ENCODE peak calls at places on chromosomes 1 and 21, in seven cellular contexts. One of them, this sample, is unnamed.

GRCh38 chr1:183812686-183813569 is 8.0 kb downstream of the RGL1 start:
- DNase-seq in HEK293T: no peak
- DNase-seq in NCI-H774: no peak
- DNase-seq in GM20000: no peak
- DNase-seq in T-cell: no peak
- DNase-seq in central memory CD4-positive, alpha-beta T cell: no peak
- DNase-seq in Kasumi-1: no peak
- DNase-seq in this sample: no peak

GRCh38 chr1:192350351-192350750 is 33.6 kb downstream of the RGS21 start:
- DNase-seq in HEK293T: no peak
- DNase-seq in NCI-H774: no peak
- DNase-seq in GM20000: no peak
- DNase-seq in T-cell: no peak
- DNase-seq in central memory CD4-positive, alpha-beta T cell: no peak
- DNase-seq in Kasumi-1: no peak
- DNase-seq in this sample: no peak

GRCh38 chr1:100353988-100354387 is 1.7 kb downstream of the CDC14A start:
- DNase-seq in HEK293T: peak
- DNase-seq in NCI-H774: no peak
- DNase-seq in GM20000: no peak
- DNase-seq in T-cell: no peak
- DNase-seq in central memory CD4-positive, alpha-beta T cell: no peak
- DNase-seq in Kasumi-1: no peak
- DNase-seq in this sample: no peak

GRCh38 chr1:18481190-18481920 is 625 bp downstream of the KLHDC7A start:
- DNase-seq in HEK293T: no peak
- DNase-seq in NCI-H774: no peak
- DNase-seq in GM20000: no peak
- DNase-seq in T-cell: no peak
- DNase-seq in central memory CD4-positive, alpha-beta T cell: no peak
- DNase-seq in Kasumi-1: no peak
- DNase-seq in this sample: no peak

GRCh38 chr1:168079761-168080160 is 57.0 kb downstream of the GPR161 start:
- DNase-seq in HEK293T: no peak
- DNase-seq in NCI-H774: no peak
- DNase-seq in GM20000: no peak
- DNase-seq in T-cell: no peak
- DNase-seq in central memory CD4-positive, alpha-beta T cell: no peak
- DNase-seq in Kasumi-1: no peak
- DNase-seq in this sample: no peak

GRCh38 chr1:224559971-224560728 is 56.0 kb upstream of the CNIH3 start:
- DNase-seq in HEK293T: no peak
- DNase-seq in NCI-H774: no peak
- DNase-seq in GM20000: no peak
- DNase-seq in T-cell: no peak
- DNase-seq in central memory CD4-positive, alpha-beta T cell: no peak
- DNase-seq in Kasumi-1: no peak
- DNase-seq in this sample: no peak

GRCh38 chr1:221740260-221740830 is 1.5 kb downstream of the DUSP10 start:
- DNase-seq in HEK293T: no peak
- DNase-seq in NCI-H774: no peak
- DNase-seq in GM20000: no peak
- DNase-seq in T-cell: no peak
- DNase-seq in central memory CD4-positive, alpha-beta T cell: no peak
- DNase-seq in Kasumi-1: peak
- DNase-seq in this sample: no peak

GRCh38 chr1:240356568-240356967 is 255.4 kb downstream of the GREM2 start:
- DNase-seq in HEK293T: no peak
- DNase-seq in NCI-H774: no peak
- DNase-seq in GM20000: no peak
- DNase-seq in T-cell: no peak
- DNase-seq in central memory CD4-positive, alpha-beta T cell: no peak
- DNase-seq in Kasumi-1: no peak
- DNase-seq in this sample: no peak

GRCh38 chr1:60990719-60991100 is 91.7 kb upstream of the NFIA start:
- DNase-seq in HEK293T: no peak
- DNase-seq in NCI-H774: no peak
- DNase-seq in GM20000: no peak
- DNase-seq in T-cell: no peak
- DNase-seq in central memory CD4-positive, alpha-beta T cell: no peak
- DNase-seq in Kasumi-1: no peak
- DNase-seq in this sample: no peak

GRCh38 chr21:43712268-43712942 is 6.5 kb upstream of the PDXK start:
- DNase-seq in HEK293T: no peak
- DNase-seq in NCI-H774: no peak
- DNase-seq in GM20000: no peak
- DNase-seq in T-cell: no peak
- DNase-seq in central memory CD4-positive, alpha-beta T cell: no peak
- DNase-seq in Kasumi-1: no peak
- DNase-seq in this sample: no peak

GRCh38 chr1:14435368-14436023 is 163.0 kb upstream of the KAZN start:
- DNase-seq in HEK293T: peak
- DNase-seq in NCI-H774: no peak
- DNase-seq in GM20000: no peak
- DNase-seq in T-cell: no peak
- DNase-seq in central memory CD4-positive, alpha-beta T cell: no peak
- DNase-seq in Kasumi-1: no peak
- DNase-seq in this sample: no peak

GRCh38 chr1:226862900-226863299 is 7.5 kb upstream of the PSEN2 start:
- DNase-seq in HEK293T: no peak
- DNase-seq in NCI-H774: no peak
- DNase-seq in GM20000: no peak
- DNase-seq in T-cell: no peak
- DNase-seq in central memory CD4-positive, alpha-beta T cell: no peak
- DNase-seq in Kasumi-1: no peak
- DNase-seq in this sample: no peak

GRCh38 chr1:62194651-62195282 is at the start of gene L1TD1:
- DNase-seq in HEK293T: no peak
- DNase-seq in NCI-H774: no peak
- DNase-seq in GM20000: peak
- DNase-seq in T-cell: no peak
- DNase-seq in central memory CD4-positive, alpha-beta T cell: no peak
- DNase-seq in Kasumi-1: no peak
- DNase-seq in this sample: no peak

GRCh38 chr1:205472737-205473565 is 17.1 kb upstream of the BLACAT1 start:
- DNase-seq in HEK293T: no peak
- DNase-seq in NCI-H774: no peak
- DNase-seq in GM20000: no peak
- DNase-seq in T-cell: no peak
- DNase-seq in central memory CD4-positive, alpha-beta T cell: no peak
- DNase-seq in Kasumi-1: no peak
- DNase-seq in this sample: no peak

GRCh38 chr1:221327954-221328353 is 413.9 kb downstream of the DUSP10 start:
- DNase-seq in HEK293T: peak
- DNase-seq in NCI-H774: peak
- DNase-seq in GM20000: no peak
- DNase-seq in T-cell: no peak
- DNase-seq in central memory CD4-positive, alpha-beta T cell: no peak
- DNase-seq in Kasumi-1: no peak
- DNase-seq in this sample: no peak

GRCh38 chr1:172775598-172776570 is 117.0 kb downstream of the FASLG start:
- DNase-seq in HEK293T: no peak
- DNase-seq in NCI-H774: no peak
- DNase-seq in GM20000: no peak
- DNase-seq in T-cell: no peak
- DNase-seq in central memory CD4-positive, alpha-beta T cell: no peak
- DNase-seq in Kasumi-1: no peak
- DNase-seq in this sample: no peak

GRCh38 chr1:33349778-33350610 is 29.1 kb upstream of the A3GALT2 start:
- DNase-seq in HEK293T: peak
- DNase-seq in NCI-H774: peak
- DNase-seq in GM20000: peak
- DNase-seq in T-cell: peak
- DNase-seq in central memory CD4-positive, alpha-beta T cell: peak
- DNase-seq in Kasumi-1: peak
- DNase-seq in this sample: peak

GRCh38 chr1:58839871-58840835 is 56.3 kb upstream of the JUN start:
- DNase-seq in HEK293T: no peak
- DNase-seq in NCI-H774: no peak
- DNase-seq in GM20000: no peak
- DNase-seq in T-cell: no peak
- DNase-seq in central memory CD4-positive, alpha-beta T cell: no peak
- DNase-seq in Kasumi-1: no peak
- DNase-seq in this sample: no peak

GRCh38 chr1:214008791-214009612 is 21.2 kb downstream of the PROX1 start:
- DNase-seq in HEK293T: no peak
- DNase-seq in NCI-H774: no peak
- DNase-seq in GM20000: no peak
- DNase-seq in T-cell: no peak
- DNase-seq in central memory CD4-positive, alpha-beta T cell: no peak
- DNase-seq in Kasumi-1: no peak
- DNase-seq in this sample: no peak

GRCh38 chr21:23977971-23978370 is 1629.3 kb downstream of the MRPL39 start:
- DNase-seq in HEK293T: no peak
- DNase-seq in NCI-H774: no peak
- DNase-seq in GM20000: no peak
- DNase-seq in T-cell: no peak
- DNase-seq in central memory CD4-positive, alpha-beta T cell: no peak
- DNase-seq in Kasumi-1: peak
- DNase-seq in this sample: peak

GRCh38 chr1:53391982-53392381 is 64.1 kb upstream of the LRP8 start:
- DNase-seq in HEK293T: no peak
- DNase-seq in NCI-H774: no peak
- DNase-seq in GM20000: no peak
- DNase-seq in T-cell: no peak
- DNase-seq in central memory CD4-positive, alpha-beta T cell: no peak
- DNase-seq in Kasumi-1: no peak
- DNase-seq in this sample: no peak

GRCh38 chr1:201171063-201172036 is 17.1 kb upstream of the TMEM9 start:
- DNase-seq in HEK293T: peak
- DNase-seq in NCI-H774: peak
- DNase-seq in GM20000: peak
- DNase-seq in T-cell: peak
- DNase-seq in central memory CD4-positive, alpha-beta T cell: peak
- DNase-seq in Kasumi-1: peak
- DNase-seq in this sample: peak

GRCh38 chr1:229114315-229114714 is 156.6 kb upstream of the RAB4A start:
- DNase-seq in HEK293T: no peak
- DNase-seq in NCI-H774: no peak
- DNase-seq in GM20000: no peak
- DNase-seq in T-cell: no peak
- DNase-seq in central memory CD4-positive, alpha-beta T cell: no peak
- DNase-seq in Kasumi-1: no peak
- DNase-seq in this sample: no peak

GRCh38 chr21:31161157-31161556 is 122.9 kb upstream of the KRTAP19-8 start:
- DNase-seq in HEK293T: no peak
- DNase-seq in NCI-H774: no peak
- DNase-seq in GM20000: no peak
- DNase-seq in T-cell: no peak
- DNase-seq in central memory CD4-positive, alpha-beta T cell: no peak
- DNase-seq in Kasumi-1: no peak
- DNase-seq in this sample: no peak

GRCh38 chr1:203557390-203557789 is 63.4 kb downstream of the OPTC start:
- DNase-seq in HEK293T: no peak
- DNase-seq in NCI-H774: no peak
- DNase-seq in GM20000: no peak
- DNase-seq in T-cell: no peak
- DNase-seq in central memory CD4-positive, alpha-beta T cell: no peak
- DNase-seq in Kasumi-1: no peak
- DNase-seq in this sample: no peak

GRCh38 chr1:187244623-187245022 is 415.9 kb downstream of the PLA2G4A start:
- DNase-seq in HEK293T: no peak
- DNase-seq in NCI-H774: no peak
- DNase-seq in GM20000: no peak
- DNase-seq in T-cell: no peak
- DNase-seq in central memory CD4-positive, alpha-beta T cell: no peak
- DNase-seq in Kasumi-1: no peak
- DNase-seq in this sample: no peak

GRCh38 chr1:18808561-18808960 is 50.9 kb downstream of the TAS1R2 start:
- DNase-seq in HEK293T: no peak
- DNase-seq in NCI-H774: no peak
- DNase-seq in GM20000: no peak
- DNase-seq in T-cell: no peak
- DNase-seq in central memory CD4-positive, alpha-beta T cell: no peak
- DNase-seq in Kasumi-1: no peak
- DNase-seq in this sample: no peak

GRCh38 chr1:210826686-210827085 is 307.3 kb downstream of the KCNH1 start:
- DNase-seq in HEK293T: no peak
- DNase-seq in NCI-H774: no peak
- DNase-seq in GM20000: no peak
- DNase-seq in T-cell: no peak
- DNase-seq in central memory CD4-positive, alpha-beta T cell: no peak
- DNase-seq in Kasumi-1: no peak
- DNase-seq in this sample: no peak

GRCh38 chr1:244802041-244802440 is 33.4 kb upstream of the COX20 start:
- DNase-seq in HEK293T: no peak
- DNase-seq in NCI-H774: no peak
- DNase-seq in GM20000: no peak
- DNase-seq in T-cell: no peak
- DNase-seq in central memory CD4-positive, alpha-beta T cell: no peak
- DNase-seq in Kasumi-1: no peak
- DNase-seq in this sample: no peak

GRCh38 chr1:43241352-43241953 is 28.3 kb upstream of the TMEM125 start:
- DNase-seq in HEK293T: no peak
- DNase-seq in NCI-H774: no peak
- DNase-seq in GM20000: no peak
- DNase-seq in T-cell: no peak
- DNase-seq in central memory CD4-positive, alpha-beta T cell: no peak
- DNase-seq in Kasumi-1: no peak
- DNase-seq in this sample: no peak

GRCh38 chr1:41774486-41774990 is 144.2 kb downstream of the HIVEP3 start:
- DNase-seq in HEK293T: no peak
- DNase-seq in NCI-H774: no peak
- DNase-seq in GM20000: no peak
- DNase-seq in T-cell: no peak
- DNase-seq in central memory CD4-positive, alpha-beta T cell: no peak
- DNase-seq in Kasumi-1: no peak
- DNase-seq in this sample: no peak

This sample was measured in KBM-7.